ENCODE peak calls at places on chromosome 5, in ten cellular contexts. One of them, this sample, is unnamed.

GRCh38 chr5:140054086-140054689 is 11.1 kb upstream of the NRG2 start:
- DNase-seq in progenitor cell of endocrine pancreas: no peak
- DNase-seq in brain microvascular endothelial cell: no peak
- DNase-seq in cardiac fibroblast: peak; percentile 20
- DNase-seq in foreskin fibroblast: no peak
- DNase-seq in psoas muscle: no peak
- DNase-seq in GM23338: no peak
- DNase-seq in B cell: no peak
- DNase-seq in astrocyte of the spinal cord: no peak
- DNase-seq in mammary epithelial cell: no peak
- DNase-seq in this sample: no peak

GRCh38 chr5:74954919-74955318 is 88.7 kb upstream of the FAM169A start:
- DNase-seq in B cell: no peak
- DNase-seq in mammary epithelial cell: peak; percentile 44
- DNase-seq in progenitor cell of endocrine pancreas: no peak
- DNase-seq in GM23338: no peak
- DNase-seq in brain microvascular endothelial cell: peak; percentile 16
- DNase-seq in astrocyte of the spinal cord: peak; percentile 41
- DNase-seq in cardiac fibroblast: peak; percentile 41
- DNase-seq in foreskin fibroblast: peak; percentile 70
- DNase-seq in psoas muscle: no peak
- DNase-seq in this sample: peak; percentile 54

GRCh38 chr5:65481171-65481575 is 547 bp downstream of the ADAMTS6 start:
- DNase-seq in cardiac fibroblast: peak; percentile 22
- DNase-seq in mammary epithelial cell: no peak
- DNase-seq in GM23338: no peak
- DNase-seq in progenitor cell of endocrine pancreas: no peak
- DNase-seq in foreskin fibroblast: no peak
- DNase-seq in astrocyte of the spinal cord: no peak
- DNase-seq in brain microvascular endothelial cell: no peak
- DNase-seq in B cell: no peak
- DNase-seq in psoas muscle: no peak
- DNase-seq in this sample: no peak

GRCh38 chr5:180873628-180874520 is 12.8 kb upstream of the ZFP62 start:
- DNase-seq in cardiac fibroblast: peak; percentile 20
- DNase-seq in progenitor cell of endocrine pancreas: no peak
- DNase-seq in psoas muscle: no peak
- DNase-seq in astrocyte of the spinal cord: no peak
- DNase-seq in mammary epithelial cell: no peak
- DNase-seq in GM23338: no peak
- DNase-seq in brain microvascular endothelial cell: peak; percentile 38
- DNase-seq in B cell: no peak
- DNase-seq in foreskin fibroblast: peak; percentile 18
- DNase-seq in this sample: peak; percentile 50

GRCh38 chr5:172370648-172371248 is 83.6 kb downstream of the SH3PXD2B start:
- DNase-seq in cardiac fibroblast: peak; percentile 67
- DNase-seq in astrocyte of the spinal cord: peak; percentile 57
- DNase-seq in foreskin fibroblast: peak; percentile 82
- DNase-seq in psoas muscle: no peak
- DNase-seq in B cell: no peak
- DNase-seq in GM23338: peak; percentile 87
- DNase-seq in progenitor cell of endocrine pancreas: no peak
- DNase-seq in brain microvascular endothelial cell: peak; percentile 69
- DNase-seq in mammary epithelial cell: peak; percentile 45
- DNase-seq in this sample: peak; percentile 52

GRCh38 chr5:68376931-68377330 is 161.4 kb downstream of the PIK3R1 start:
- DNase-seq in progenitor cell of endocrine pancreas: no peak
- DNase-seq in brain microvascular endothelial cell: no peak
- DNase-seq in cardiac fibroblast: peak; percentile 31
- DNase-seq in astrocyte of the spinal cord: no peak
- DNase-seq in foreskin fibroblast: peak; percentile 38
- DNase-seq in psoas muscle: no peak
- DNase-seq in GM23338: no peak
- DNase-seq in B cell: no peak
- DNase-seq in mammary epithelial cell: peak; percentile 67
- DNase-seq in this sample: no peak

GRCh38 chr5:54547711-54548250 is 30.2 kb downstream of the SNX18 start:
- DNase-seq in cardiac fibroblast: peak; percentile 91
- DNase-seq in brain microvascular endothelial cell: peak; percentile 72
- DNase-seq in B cell: no peak
- DNase-seq in astrocyte of the spinal cord: peak; percentile 12
- DNase-seq in foreskin fibroblast: peak; percentile 91
- DNase-seq in GM23338: no peak
- DNase-seq in mammary epithelial cell: peak; percentile 70
- DNase-seq in psoas muscle: peak; percentile 69
- DNase-seq in progenitor cell of endocrine pancreas: no peak
- DNase-seq in this sample: peak; percentile 53

GRCh38 chr5:17229308-17229707 is 11.9 kb downstream of the BASP1 start:
- DNase-seq in progenitor cell of endocrine pancreas: no peak
- DNase-seq in foreskin fibroblast: no peak
- DNase-seq in psoas muscle: no peak
- DNase-seq in GM23338: no peak
- DNase-seq in astrocyte of the spinal cord: no peak
- DNase-seq in brain microvascular endothelial cell: no peak
- DNase-seq in B cell: no peak
- DNase-seq in cardiac fibroblast: no peak
- DNase-seq in mammary epithelial cell: no peak
- DNase-seq in this sample: no peak

GRCh38 chr5:168528521-168529360 is at the start of gene FBLL1:
- DNase-seq in brain microvascular endothelial cell: peak; percentile 6
- DNase-seq in progenitor cell of endocrine pancreas: peak; percentile 67
- DNase-seq in GM23338: peak; percentile 93
- DNase-seq in B cell: no peak
- DNase-seq in astrocyte of the spinal cord: peak; percentile 33
- DNase-seq in psoas muscle: no peak
- DNase-seq in foreskin fibroblast: peak; percentile 58
- DNase-seq in cardiac fibroblast: peak; percentile 42
- DNase-seq in mammary epithelial cell: no peak
- DNase-seq in this sample: no peak

GRCh38 chr5:34576849-34577248 is 79.3 kb upstream of the RAI14 start:
- DNase-seq in cardiac fibroblast: no peak
- DNase-seq in astrocyte of the spinal cord: peak; percentile 10
- DNase-seq in B cell: no peak
- DNase-seq in mammary epithelial cell: no peak
- DNase-seq in foreskin fibroblast: peak; percentile 21
- DNase-seq in GM23338: no peak
- DNase-seq in psoas muscle: no peak
- DNase-seq in progenitor cell of endocrine pancreas: no peak
- DNase-seq in brain microvascular endothelial cell: no peak
- DNase-seq in this sample: peak; percentile 43

GRCh38 chr5:37837101-37838032 is 2.5 kb downstream of the GDNF start:
- DNase-seq in GM23338: peak; percentile 65
- DNase-seq in astrocyte of the spinal cord: peak; percentile 81
- DNase-seq in B cell: no peak
- DNase-seq in brain microvascular endothelial cell: peak; percentile 70
- DNase-seq in psoas muscle: peak; percentile 87
- DNase-seq in mammary epithelial cell: peak; percentile 79
- DNase-seq in foreskin fibroblast: peak; percentile 95
- DNase-seq in cardiac fibroblast: peak; percentile 77
- DNase-seq in progenitor cell of endocrine pancreas: peak; percentile 55
- DNase-seq in this sample: peak; percentile 67

GRCh38 chr5:9174446-9174845 is 371.4 kb downstream of the SEMA5A start:
- DNase-seq in cardiac fibroblast: no peak
- DNase-seq in foreskin fibroblast: peak; percentile 73
- DNase-seq in psoas muscle: no peak
- DNase-seq in mammary epithelial cell: no peak
- DNase-seq in B cell: no peak
- DNase-seq in brain microvascular endothelial cell: peak; percentile 16
- DNase-seq in astrocyte of the spinal cord: no peak
- DNase-seq in GM23338: no peak
- DNase-seq in progenitor cell of endocrine pancreas: no peak
- DNase-seq in this sample: peak; percentile 30

GRCh38 chr5:180839227-180839626 is 21.8 kb downstream of the ZFP62 start:
- DNase-seq in psoas muscle: no peak
- DNase-seq in brain microvascular endothelial cell: no peak
- DNase-seq in B cell: no peak
- DNase-seq in GM23338: no peak
- DNase-seq in cardiac fibroblast: no peak
- DNase-seq in progenitor cell of endocrine pancreas: no peak
- DNase-seq in astrocyte of the spinal cord: no peak
- DNase-seq in foreskin fibroblast: no peak
- DNase-seq in mammary epithelial cell: no peak
- DNase-seq in this sample: no peak

GRCh38 chr5:36590513-36591286 is 15.7 kb upstream of the SLC1A3 start:
- DNase-seq in cardiac fibroblast: no peak
- DNase-seq in brain microvascular endothelial cell: no peak
- DNase-seq in foreskin fibroblast: peak; percentile 9
- DNase-seq in astrocyte of the spinal cord: peak; percentile 94
- DNase-seq in progenitor cell of endocrine pancreas: no peak
- DNase-seq in B cell: no peak
- DNase-seq in psoas muscle: no peak
- DNase-seq in GM23338: peak; percentile 33
- DNase-seq in mammary epithelial cell: no peak
- DNase-seq in this sample: no peak

GRCh38 chr5:177312649-177313181 is 1.0 kb upstream of the MXD3 start:
- DNase-seq in foreskin fibroblast: peak; percentile 52
- DNase-seq in mammary epithelial cell: no peak
- DNase-seq in astrocyte of the spinal cord: peak; percentile 20
- DNase-seq in brain microvascular endothelial cell: no peak
- DNase-seq in cardiac fibroblast: no peak
- DNase-seq in psoas muscle: peak; percentile 59
- DNase-seq in B cell: peak; percentile 39
- DNase-seq in progenitor cell of endocrine pancreas: no peak
- DNase-seq in GM23338: peak; percentile 72
- DNase-seq in this sample: peak; percentile 37

GRCh38 chr5:173236531-173237501 is 1.8 kb upstream of the NKX2-5 start:
- DNase-seq in brain microvascular endothelial cell: no peak
- DNase-seq in astrocyte of the spinal cord: no peak
- DNase-seq in psoas muscle: no peak
- DNase-seq in B cell: no peak
- DNase-seq in progenitor cell of endocrine pancreas: no peak
- DNase-seq in mammary epithelial cell: no peak
- DNase-seq in cardiac fibroblast: no peak
- DNase-seq in GM23338: peak; percentile 36
- DNase-seq in foreskin fibroblast: no peak
- DNase-seq in this sample: no peak

GRCh38 chr5:37737326-37738056 is 102.3 kb downstream of the GDNF start:
- DNase-seq in GM23338: peak; percentile 25
- DNase-seq in psoas muscle: no peak
- DNase-seq in mammary epithelial cell: no peak
- DNase-seq in cardiac fibroblast: no peak
- DNase-seq in astrocyte of the spinal cord: no peak
- DNase-seq in foreskin fibroblast: peak; percentile 25
- DNase-seq in progenitor cell of endocrine pancreas: no peak
- DNase-seq in brain microvascular endothelial cell: no peak
- DNase-seq in B cell: no peak
- DNase-seq in this sample: no peak

GRCh38 chr5:72160299-72160698 is 53.0 kb downstream of the MAP1B start:
- DNase-seq in cardiac fibroblast: peak; percentile 69
- DNase-seq in GM23338: no peak
- DNase-seq in B cell: no peak
- DNase-seq in progenitor cell of endocrine pancreas: no peak
- DNase-seq in foreskin fibroblast: peak; percentile 87
- DNase-seq in brain microvascular endothelial cell: peak; percentile 77
- DNase-seq in astrocyte of the spinal cord: peak; percentile 76
- DNase-seq in psoas muscle: no peak
- DNase-seq in mammary epithelial cell: peak; percentile 10
- DNase-seq in this sample: peak; percentile 83

GRCh38 chr5:142191776-142192175 is 83.2 kb downstream of the NDFIP1 start:
- DNase-seq in astrocyte of the spinal cord: no peak
- DNase-seq in foreskin fibroblast: no peak
- DNase-seq in mammary epithelial cell: no peak
- DNase-seq in B cell: no peak
- DNase-seq in cardiac fibroblast: no peak
- DNase-seq in psoas muscle: no peak
- DNase-seq in progenitor cell of endocrine pancreas: no peak
- DNase-seq in brain microvascular endothelial cell: no peak
- DNase-seq in GM23338: no peak
- DNase-seq in this sample: no peak

GRCh38 chr5:55530669-55531068 is 4.1 kb downstream of the PLPP1 start:
- DNase-seq in B cell: no peak
- DNase-seq in progenitor cell of endocrine pancreas: no peak
- DNase-seq in astrocyte of the spinal cord: no peak
- DNase-seq in GM23338: peak; percentile 25
- DNase-seq in cardiac fibroblast: no peak
- DNase-seq in psoas muscle: no peak
- DNase-seq in brain microvascular endothelial cell: no peak
- DNase-seq in mammary epithelial cell: no peak
- DNase-seq in foreskin fibroblast: no peak
- DNase-seq in this sample: no peak

GRCh38 chr5:38636626-38637025 is 80.2 kb upstream of the LIFR start:
- DNase-seq in mammary epithelial cell: no peak
- DNase-seq in B cell: no peak
- DNase-seq in foreskin fibroblast: no peak
- DNase-seq in cardiac fibroblast: no peak
- DNase-seq in brain microvascular endothelial cell: no peak
- DNase-seq in astrocyte of the spinal cord: no peak
- DNase-seq in psoas muscle: no peak
- DNase-seq in progenitor cell of endocrine pancreas: no peak
- DNase-seq in GM23338: no peak
- DNase-seq in this sample: no peak

GRCh38 chr5:148353634-148354033 is 18.3 kb downstream of the SPINK9 start:
- DNase-seq in B cell: no peak
- DNase-seq in psoas muscle: no peak
- DNase-seq in mammary epithelial cell: no peak
- DNase-seq in foreskin fibroblast: no peak
- DNase-seq in brain microvascular endothelial cell: no peak
- DNase-seq in cardiac fibroblast: no peak
- DNase-seq in GM23338: no peak
- DNase-seq in progenitor cell of endocrine pancreas: no peak
- DNase-seq in astrocyte of the spinal cord: no peak
- DNase-seq in this sample: no peak
- TF ChIP-seq CTCF in B cell: no peak
- TF ChIP-seq CTCF in psoas muscle: no peak
- TF ChIP-seq CTCF in mammary epithelial cell: no peak
- TF ChIP-seq CTCF in foreskin fibroblast: no peak
- TF ChIP-seq CTCF in brain microvascular endothelial cell: no peak
- TF ChIP-seq CTCF in cardiac fibroblast: no peak
- TF ChIP-seq CTCF in GM23338: peak; percentile 22
- TF ChIP-seq CTCF in progenitor cell of endocrine pancreas: no peak
- TF ChIP-seq CTCF in astrocyte of the spinal cord: no peak
- TF ChIP-seq CTCF in this sample: no peak

GRCh38 chr5:149932445-149933350 is 11.9 kb downstream of the PDE6A start:
- DNase-seq in psoas muscle: peak; percentile 73
- DNase-seq in mammary epithelial cell: no peak
- DNase-seq in B cell: no peak
- DNase-seq in foreskin fibroblast: peak; percentile 44
- DNase-seq in progenitor cell of endocrine pancreas: no peak
- DNase-seq in GM23338: peak; percentile 72
- DNase-seq in cardiac fibroblast: peak; percentile 15
- DNase-seq in brain microvascular endothelial cell: no peak
- DNase-seq in astrocyte of the spinal cord: no peak
- DNase-seq in this sample: peak; percentile 15
- TF ChIP-seq CTCF in psoas muscle: peak; percentile 58
- TF ChIP-seq CTCF in mammary epithelial cell: no peak
- TF ChIP-seq CTCF in B cell: no peak
- TF ChIP-seq CTCF in foreskin fibroblast: peak; percentile 32
- TF ChIP-seq CTCF in progenitor cell of endocrine pancreas: peak; percentile 37
- TF ChIP-seq CTCF in GM23338: peak; percentile 55
- TF ChIP-seq CTCF in cardiac fibroblast: peak; percentile 34
- TF ChIP-seq CTCF in brain microvascular endothelial cell: peak; percentile 75
- TF ChIP-seq CTCF in astrocyte of the spinal cord: peak; percentile 57
- TF ChIP-seq CTCF in this sample: peak; percentile 75

GRCh38 chr5:76781775-76782174 is 37.1 kb upstream of the F2RL1 start:
- DNase-seq in astrocyte of the spinal cord: no peak
- DNase-seq in GM23338: no peak
- DNase-seq in progenitor cell of endocrine pancreas: no peak
- DNase-seq in foreskin fibroblast: no peak
- DNase-seq in cardiac fibroblast: no peak
- DNase-seq in mammary epithelial cell: no peak
- DNase-seq in brain microvascular endothelial cell: no peak
- DNase-seq in psoas muscle: no peak
- DNase-seq in B cell: no peak
- DNase-seq in this sample: no peak
- TF ChIP-seq CTCF in astrocyte of the spinal cord: no peak
- TF ChIP-seq CTCF in GM23338: no peak
- TF ChIP-seq CTCF in progenitor cell of endocrine pancreas: no peak
- TF ChIP-seq CTCF in foreskin fibroblast: no peak
- TF ChIP-seq CTCF in cardiac fibroblast: no peak
- TF ChIP-seq CTCF in mammary epithelial cell: no peak
- TF ChIP-seq CTCF in brain microvascular endothelial cell: no peak
- TF ChIP-seq CTCF in psoas muscle: no peak
- TF ChIP-seq CTCF in B cell: no peak
- TF ChIP-seq CTCF in this sample: no peak

GRCh38 chr5:129172561-129172960 is 78.0 kb downstream of the ISOC1 start:
- DNase-seq in brain microvascular endothelial cell: no peak
- DNase-seq in mammary epithelial cell: no peak
- DNase-seq in psoas muscle: no peak
- DNase-seq in GM23338: peak; percentile 24
- DNase-seq in progenitor cell of endocrine pancreas: no peak
- DNase-seq in B cell: no peak
- DNase-seq in astrocyte of the spinal cord: no peak
- DNase-seq in cardiac fibroblast: peak; percentile 74
- DNase-seq in foreskin fibroblast: peak; percentile 45
- DNase-seq in this sample: no peak
- TF ChIP-seq CTCF in brain microvascular endothelial cell: no peak
- TF ChIP-seq CTCF in mammary epithelial cell: no peak
- TF ChIP-seq CTCF in psoas muscle: no peak
- TF ChIP-seq CTCF in GM23338: no peak
- TF ChIP-seq CTCF in progenitor cell of endocrine pancreas: peak; percentile 59
- TF ChIP-seq CTCF in B cell: no peak
- TF ChIP-seq CTCF in astrocyte of the spinal cord: no peak
- TF ChIP-seq CTCF in cardiac fibroblast: peak; percentile 9
- TF ChIP-seq CTCF in foreskin fibroblast: no peak
- TF ChIP-seq CTCF in this sample: peak; percentile 24

This sample was measured in HFFc6.